ENCODE peak calls at places on chromosomes 16 and 17, in five cellular contexts. R, U, L, P and Y are unnamed samples.

GRCh38 chr17:69012895-69013805 is 47.6 kb downstream of the ABCA9 start:
- DNase-seq in R (no peak), U (no peak), L (peak), P (peak), Y (no peak)

GRCh38 chr16:88633684-88634140 is 4.7 kb upstream of the IL17C start:
- DNase-seq in R (peak), U (peak), L (no peak), P (no peak), Y (no peak)

GRCh38 chr16:50301626-50302471 is 35.5 kb downstream of the ADCY7 start:
- DNase-seq in R (peak), U (no peak), L (peak), P (no peak), Y (peak)

GRCh38 chr16:30185141-30185682 is 1.8 kb downstream of the CORO1A start:
- DNase-seq in R (no peak), U (no peak), L (no peak), P (no peak), Y (no peak)

GRCh38 chr16:7115898-7116297 is 216.7 kb upstream of the RBFOX1 start:
- DNase-seq in R (no peak), U (no peak), L (no peak), P (no peak), Y (no peak)

GRCh38 chr17:65043802-65044201 is 12.7 kb downstream of the GNA13 start:
- DNase-seq in R (no peak), U (no peak), L (no peak), P (no peak), Y (no peak)

GRCh38 chr16:10408824-10409381 is 23.0 kb downstream of the ATF7IP2 start:
- DNase-seq in R (no peak), U (no peak), L (no peak), P (peak), Y (no peak)

GRCh38 chr16:24851700-24852099 is 5.9 kb downstream of the SLC5A11 start:
- DNase-seq in R (no peak), U (no peak), L (no peak), P (peak), Y (no peak)

GRCh38 chr16:84196727-84197486 is 6.0 kb downstream of the ADAD2 start:
- DNase-seq in R (no peak), U (no peak), L (no peak), P (no peak), Y (no peak)

GRCh38 chr17:73711184-73711583 is 66.9 kb upstream of the SDK2 start:
- DNase-seq in R (no peak), U (no peak), L (no peak), P (no peak), Y (no peak)

GRCh38 chr17:70295732-70296131 is 126.4 kb downstream of the KCNJ2 start:
- DNase-seq in R (no peak), U (no peak), L (no peak), P (no peak), Y (no peak)

GRCh38 chr16:31105677-31106213 is 2.4 kb upstream of the BCKDK start:
- DNase-seq in R (peak), U (peak), L (peak), P (peak), Y (no peak)

GRCh38 chr17:78889525-78889924 is 13.5 kb downstream of the CEP295NL start:
- DNase-seq in R (no peak), U (no peak), L (no peak), P (no peak), Y (no peak)

GRCh38 chr17:75417054-75417453 is 11.6 kb upstream of the GRB2 start:
- DNase-seq in R (no peak), U (no peak), L (no peak), P (no peak), Y (no peak)

GRCh38 chr17:18177137-18177536 is 6.5 kb upstream of the ALKBH5 start:
- DNase-seq in R (no peak), U (no peak), L (no peak), P (no peak), Y (no peak)

GRCh38 chr17:74386397-74386796 is 19.1 kb downstream of the GPR142 start:
- DNase-seq in R (no peak), U (no peak), L (no peak), P (no peak), Y (no peak)

GRCh38 chr17:72599891-72600290 is 479.1 kb downstream of the SOX9 start:
- DNase-seq in R (no peak), U (no peak), L (no peak), P (no peak), Y (no peak)

GRCh38 chr16:76194621-76195015 is 82.6 kb upstream of the CNTNAP4 start:
- DNase-seq in R (no peak), U (no peak), L (peak), P (no peak), Y (no peak)

GRCh38 chr16:84048871-84049270 is 6.3 kb upstream of the SLC38A8 start:
- DNase-seq in R (no peak), U (no peak), L (no peak), P (no peak), Y (no peak)

GRCh38 chr17:32523017-32523680 is 36.4 kb downstream of the CDK5R1 start:
- DNase-seq in R (no peak), U (no peak), L (no peak), P (no peak), Y (no peak)

GRCh38 chr17:67801626-67802175 is 23.6 kb upstream of the BPTF start:
- DNase-seq in R (no peak), U (no peak), L (no peak), P (peak), Y (no peak)

GRCh38 chr16:56631832-56632159 is 663 bp upstream of the MT1M start:
- DNase-seq in R (no peak), U (no peak), L (no peak), P (no peak), Y (no peak)

GRCh38 chr16:89193576-89194293 is 6.6 kb downstream of the SLC22A31 start:
- DNase-seq in R (no peak), U (no peak), L (no peak), P (no peak), Y (no peak)

GRCh38 chr16:86241681-86242080 is 268.6 kb upstream of the FOXF1 start:
- DNase-seq in R (no peak), U (no peak), L (no peak), P (no peak), Y (no peak)

GRCh38 chr17:47934856-47935255 is 6.5 kb upstream of the PNPO start:
- DNase-seq in R (no peak), U (no peak), L (no peak), P (peak), Y (no peak)

GRCh38 chr16:84975066-84975465 is 36.3 kb downstream of the ZDHHC7 start:
- DNase-seq in R (no peak), U (no peak), L (no peak), P (no peak), Y (no peak)

GRCh38 chr16:68356249-68356918 is 45.6 kb downstream of the PRMT7 start:
- DNase-seq in R (no peak), U (peak), L (no peak), P (no peak), Y (no peak)
- H3K27ac ChIP-seq in R (no peak), U (no peak), L (no peak), P (no peak), Y (no peak)

DNA sequence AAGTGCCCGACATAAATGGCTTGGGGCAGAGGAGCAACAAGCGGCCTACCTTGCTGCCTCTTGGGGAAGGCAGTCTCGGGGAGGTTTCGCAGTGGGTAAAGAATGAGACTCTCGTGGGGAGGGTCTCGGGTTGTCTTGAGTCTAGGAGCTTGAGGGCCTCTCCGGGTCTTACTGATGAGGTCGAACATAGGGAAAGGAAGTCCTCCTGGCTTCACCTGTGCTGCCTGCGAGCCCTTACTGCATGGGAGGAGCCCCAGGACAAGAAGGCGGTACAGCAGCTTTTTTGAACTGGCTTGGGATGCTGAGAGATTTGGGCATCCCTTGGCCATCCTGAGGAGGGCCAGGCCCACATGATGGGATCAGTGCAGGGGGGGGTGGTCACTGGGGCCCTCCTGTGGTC is 71.4 kb downstream of the SPECC1 start:
- DNase-seq in R (no peak), U (no peak), L (no peak), P (no peak), Y (no peak)
- H3K27ac ChIP-seq in R (no peak), U (no peak), L (no peak), P (no peak), Y (no peak)

GRCh38 chr16:22075043-22075757 is 17.1 kb upstream of the VWA3A start:
- DNase-seq in R (no peak), U (no peak), L (no peak), P (peak), Y (no peak)
- H3K27ac ChIP-seq in R (no peak), U (no peak), L (peak), P (no peak), Y (no peak)

GRCh38 chr17:45782889-45783592 is 1.1 kb upstream of the CRHR1 start:
- DNase-seq in R (peak), U (peak), L (no peak), P (no peak), Y (no peak)
- H3K27ac ChIP-seq in R (peak), U (no peak), L (no peak), P (no peak), Y (no peak)

GRCh38 chr17:57289130-57289529 is 32.8 kb downstream of the MSI2 start:
- DNase-seq in R (no peak), U (no peak), L (no peak), P (no peak), Y (no peak)

GRCh38 chr17:57289613-57290012 is 33.3 kb downstream of the MSI2 start:
- DNase-seq in R (no peak), U (no peak), L (no peak), P (no peak), Y (no peak)

GRCh38 chr17:57286372-57287105 is 30.2 kb downstream of the MSI2 start:
- DNase-seq in R (no peak), U (no peak), L (no peak), P (no peak), Y (no peak)

GRCh38 chr17:57288753-57289121 is 32.4 kb downstream of the MSI2 start:
- DNase-seq in R (no peak), U (no peak), L (no peak), P (no peak), Y (no peak)

DNA sequence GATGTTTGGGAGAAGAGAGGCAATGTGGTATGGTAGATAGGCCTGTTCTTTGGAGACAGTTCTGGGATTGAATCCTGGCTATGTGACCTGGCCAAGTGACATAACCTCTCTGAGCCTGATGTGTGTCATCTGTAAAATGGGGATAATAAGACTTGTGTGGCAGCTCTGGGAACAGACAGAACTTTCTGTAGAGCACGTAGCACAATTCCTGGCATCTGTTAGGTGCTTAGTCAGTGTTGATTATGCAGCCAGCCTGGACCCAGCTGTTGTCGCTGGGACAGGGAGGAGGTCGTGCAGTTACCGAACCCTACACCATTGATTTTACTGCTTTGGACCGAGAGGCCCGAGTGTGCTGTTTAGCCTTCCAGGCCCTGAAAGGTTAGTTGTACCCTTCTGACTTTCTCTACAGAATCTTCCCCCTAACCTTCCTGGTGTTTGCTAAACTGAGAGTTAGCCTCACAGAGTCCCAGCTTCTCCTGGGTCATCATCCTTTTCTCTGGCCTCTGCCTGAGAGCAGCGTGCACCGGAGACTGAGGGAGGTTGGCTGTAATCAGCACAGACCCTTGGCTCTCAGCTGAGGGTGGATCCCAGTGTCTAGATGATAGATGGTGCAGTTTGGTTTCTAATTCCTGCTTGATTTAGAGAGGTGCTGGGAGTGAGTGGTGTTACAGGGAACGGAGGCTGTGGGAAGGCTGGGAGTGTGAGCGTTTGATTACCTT is 31.9 kb downstream of the MSI2 start:
- DNase-seq in R (no peak), U (no peak), L (peak), P (no peak), Y (no peak)
- H3K27ac ChIP-seq in R (no peak), U (peak), L (no peak), P (no peak), Y (no peak)

DNA sequence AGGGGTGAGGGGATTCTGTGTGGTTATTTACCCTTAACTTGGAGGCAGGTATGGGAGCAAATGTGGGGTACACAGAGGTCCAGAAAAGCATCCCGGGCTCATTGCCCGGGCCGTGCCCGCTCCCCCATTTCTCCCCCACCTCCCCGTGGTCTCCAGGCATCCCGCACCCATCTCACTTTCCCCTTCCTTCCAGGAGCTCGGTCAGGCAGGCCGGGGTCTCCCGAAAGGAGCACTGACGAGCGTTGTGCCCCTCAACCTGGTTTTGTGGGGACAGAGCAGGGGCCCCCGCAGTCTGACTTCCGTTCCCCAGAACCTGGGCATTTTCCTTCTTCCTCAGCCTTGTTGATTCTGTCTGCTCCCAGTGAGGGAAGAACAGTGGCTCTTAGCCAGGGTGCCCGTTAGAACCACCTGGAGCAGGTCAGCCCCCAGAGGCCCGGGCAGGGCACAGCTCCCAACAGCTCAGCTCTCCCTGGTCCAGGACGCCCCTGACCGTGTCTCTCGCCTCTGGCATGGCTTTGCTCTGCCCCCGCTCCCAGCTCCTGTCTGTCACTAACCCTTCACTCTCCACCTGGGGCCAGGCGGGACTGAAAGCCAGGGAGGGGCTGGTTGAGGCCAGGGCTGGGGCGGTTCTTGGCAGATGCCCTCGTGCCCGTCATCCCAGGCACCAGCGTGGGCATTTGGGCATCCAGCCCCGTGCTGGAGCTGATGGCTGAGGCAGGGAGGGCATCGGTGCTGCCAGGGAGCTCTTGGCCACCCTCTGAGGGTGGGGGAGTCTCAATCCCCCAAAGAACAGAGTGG is 12.5 kb upstream of the NUDT16L1 start:
- DNase-seq in R (no peak), U (no peak), L (no peak), P (no peak), Y (no peak)
- H3K27ac ChIP-seq in R (no peak), U (peak), L (peak), P (peak), Y (no peak)

GRCh38 chr17:82461827-82462524 is 3.4 kb downstream of the NARF start:
- DNase-seq in R (no peak), U (no peak), L (no peak), P (peak), Y (no peak)
- H3K27ac ChIP-seq in R (no peak), U (no peak), L (no peak), P (no peak), Y (peak)

DNA sequence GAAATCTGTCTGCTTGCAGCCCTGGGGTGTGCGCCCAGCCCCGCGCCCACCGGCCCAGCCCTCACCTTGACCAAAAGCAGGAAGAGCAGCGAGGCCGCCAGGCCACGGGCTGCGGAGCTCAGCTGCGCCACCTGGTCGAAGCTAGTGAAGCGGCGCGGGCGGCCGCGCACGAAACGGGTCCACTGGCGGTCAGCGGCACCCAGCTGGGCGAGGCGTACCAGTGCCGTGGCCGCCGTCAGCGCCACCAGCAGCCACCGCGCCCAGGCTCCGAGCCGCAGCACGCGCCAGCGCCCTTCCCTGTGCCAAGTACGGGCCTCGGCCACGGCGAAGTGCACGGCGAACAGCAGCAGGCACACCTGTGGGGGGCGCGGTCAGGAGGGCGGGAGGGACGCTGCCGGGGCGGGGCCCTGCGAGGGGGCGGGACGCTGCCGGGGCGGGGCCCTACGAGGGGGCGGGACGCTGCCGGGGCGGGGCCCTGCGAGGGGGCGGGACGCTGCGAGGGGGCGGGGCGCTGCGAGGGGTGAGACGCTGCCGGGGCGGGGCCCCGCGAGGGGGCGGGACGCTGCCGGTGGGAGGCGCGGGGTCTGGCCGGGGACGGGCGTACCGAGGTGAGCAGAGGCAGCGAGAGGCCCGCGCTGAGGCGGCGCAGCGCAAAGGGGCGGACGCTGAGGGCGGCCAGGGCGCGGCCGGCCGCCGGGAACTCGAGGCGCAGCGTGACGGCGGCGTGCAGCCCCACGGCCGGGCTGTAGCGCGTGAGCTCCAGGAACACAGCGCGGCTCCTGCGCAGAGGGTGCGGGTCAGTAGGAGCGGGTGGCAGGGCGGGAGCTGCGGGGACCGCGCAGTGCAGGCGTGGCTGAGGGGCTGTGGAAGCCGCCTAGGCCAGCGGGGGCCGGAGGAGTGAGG is 43.3 kb downstream of the TSC2 start:
- DNase-seq in R (no peak), U (no peak), L (peak), P (peak), Y (no peak)
- H3K27ac ChIP-seq in R (peak), U (no peak), L (no peak), P (no peak), Y (no peak)